ENCODE peak calls at places on chromosomes 13 and 19, in eight cellular contexts. W, R, I, S, H, Y, M and E are unnamed samples.

GRCh38 chr19:44847144-44848035 is 1.3 kb downstream of the NECTIN2 start:
- DNase-seq in W (peak; percentile 70), R (no peak), I (peak; percentile 62), S (no peak), H (no peak), Y (peak; percentile 82), M (peak; percentile 81), E (peak; percentile 34)

GRCh38 chr13:28494861-28495585 is at the start of gene FLT1:
- DNase-seq in W (peak; percentile 77), R (no peak), I (no peak), S (no peak), H (no peak), Y (peak; percentile 13), M (peak; percentile 14), E (no peak)

GRCh38 chr13:44801990-44802389 is 187.3 kb downstream of the NUFIP1 start:
- DNase-seq in W (no peak), R (no peak), I (peak; percentile 83), S (no peak), H (no peak), Y (peak; percentile 73), M (no peak), E (no peak)

GRCh38 chr13:95479706-95480105 is 72.8 kb upstream of the CLDN10 start:
- DNase-seq in W (no peak), R (no peak), I (no peak), S (no peak), H (no peak), Y (no peak), M (no peak), E (no peak)

GRCh38 chr13:99214691-99215090 is 14.0 kb downstream of the UBAC2 start:
- DNase-seq in W (no peak), R (no peak), I (no peak), S (no peak), H (no peak), Y (no peak), M (no peak), E (no peak)

GRCh38 chr13:20945952-20946383 is 43.4 kb upstream of the XPO4 start:
- DNase-seq in W (peak; percentile 18), R (no peak), I (no peak), S (no peak), H (no peak), Y (no peak), M (no peak), E (no peak)

GRCh38 chr13:23140492-23140891 is 40.3 kb upstream of the SGCG start:
- DNase-seq in W (no peak), R (no peak), I (no peak), S (no peak), H (no peak), Y (peak; percentile 43), M (no peak), E (no peak)

GRCh38 chr13:33289966-33290365 is 4.4 kb upstream of the STARD13 start:
- DNase-seq in W (no peak), R (no peak), I (no peak), S (no peak), H (no peak), Y (no peak), M (no peak), E (no peak)

GRCh38 chr13:30832377-30832776 is 73.7 kb upstream of the MEDAG start:
- DNase-seq in W (no peak), R (no peak), I (no peak), S (no peak), H (no peak), Y (no peak), M (no peak), E (no peak)

GRCh38 chr13:99909836-99910619 is 61.5 kb downstream of the ZIC5 start:
- DNase-seq in W (peak; percentile 36), R (no peak), I (no peak), S (no peak), H (no peak), Y (no peak), M (peak; percentile 69), E (no peak)